ENCODE peak calls at places on chromosomes 7 and 10, in five cellular contexts. One of them, this sample, is unnamed.

GRCh38 chr10:84743483-84743882 is 415.1 kb downstream of the CCSER2 start:
- DNase-seq in H9: no peak
- DNase-seq in MM.1S: peak; percentile 12
- DNase-seq in GM23248: peak; percentile 2
- DNase-seq in neural progenitor cell: no peak
- DNase-seq in this sample: no peak

GRCh38 chr7:100892364-100893317 is 3.0 kb downstream of the ACHE start:
- DNase-seq in neural progenitor cell: no peak
- DNase-seq in H9: no peak
- DNase-seq in MM.1S: no peak
- DNase-seq in GM23248: no peak
- DNase-seq in this sample: peak; percentile 77

GRCh38 chr7:28858895-28859294 is 99.2 kb downstream of the TRIL start:
- DNase-seq in GM23248: no peak
- DNase-seq in H9: no peak
- DNase-seq in neural progenitor cell: no peak
- DNase-seq in MM.1S: no peak
- DNase-seq in this sample: no peak

GRCh38 chr7:50621206-50621605 is 56.0 kb upstream of the DDC start:
- DNase-seq in neural progenitor cell: no peak
- DNase-seq in H9: no peak
- DNase-seq in MM.1S: no peak
- DNase-seq in GM23248: no peak
- DNase-seq in this sample: no peak

GRCh38 chr10:84179059-84179710 is 5.6 kb downstream of the GPR15LG start:
- DNase-seq in MM.1S: no peak
- DNase-seq in neural progenitor cell: no peak
- DNase-seq in H9: no peak
- DNase-seq in GM23248: peak; percentile 92
- DNase-seq in this sample: no peak

GRCh38 chr10:21171197-21171935 is 274.3 kb upstream of the NEBL start:
- DNase-seq in neural progenitor cell: peak; percentile 47
- DNase-seq in GM23248: no peak
- DNase-seq in MM.1S: no peak
- DNase-seq in H9: peak; percentile 45
- DNase-seq in this sample: no peak

GRCh38 chr7:133513608-133514007 is 260.7 kb downstream of the EXOC4 start:
- DNase-seq in neural progenitor cell: no peak
- DNase-seq in GM23248: peak; percentile 56
- DNase-seq in MM.1S: no peak
- DNase-seq in H9: no peak
- DNase-seq in this sample: no peak

GRCh38 chr7:55140221-55140980 is 121.6 kb downstream of the EGFR start:
- DNase-seq in MM.1S: no peak
- DNase-seq in H9: no peak
- DNase-seq in neural progenitor cell: no peak
- DNase-seq in GM23248: peak; percentile 60
- DNase-seq in this sample: no peak

GRCh38 chr10:59833810-59834209 is 72.5 kb downstream of the CCDC6 start:
- DNase-seq in GM23248: no peak
- DNase-seq in neural progenitor cell: no peak
- DNase-seq in MM.1S: peak; percentile 31
- DNase-seq in H9: no peak
- DNase-seq in this sample: no peak

GRCh38 chr7:23018747-23019146 is 4.8 kb upstream of the HYCC1 start:
- DNase-seq in GM23248: no peak
- DNase-seq in H9: no peak
- DNase-seq in MM.1S: no peak
- DNase-seq in neural progenitor cell: peak; percentile 85
- DNase-seq in this sample: no peak

GRCh38 chr10:121187375-121187774 is 336.2 kb downstream of the WDR11 start:
- DNase-seq in H9: no peak
- DNase-seq in neural progenitor cell: no peak
- DNase-seq in MM.1S: no peak
- DNase-seq in GM23248: no peak
- DNase-seq in this sample: no peak

GRCh38 chr10:123229927-123230630 is 75.9 kb downstream of the BUB3 start:
- DNase-seq in GM23248: no peak
- DNase-seq in MM.1S: no peak
- DNase-seq in neural progenitor cell: no peak
- DNase-seq in H9: no peak
- DNase-seq in this sample: no peak

GRCh38 chr7:105408791-105409410 is 20.2 kb upstream of the SRPK2 start:
- DNase-seq in GM23248: no peak
- DNase-seq in neural progenitor cell: no peak
- DNase-seq in H9: no peak
- DNase-seq in MM.1S: no peak
- DNase-seq in this sample: no peak

GRCh38 chr7:63114371-63114985 is 884.2 kb upstream of the ZNF722 start:
- DNase-seq in GM23248: no peak
- DNase-seq in neural progenitor cell: no peak
- DNase-seq in H9: no peak
- DNase-seq in MM.1S: no peak
- DNase-seq in this sample: peak; percentile 66

GRCh38 chr7:2698581-2699288 is 10.7 kb downstream of the AMZ1 start:
- DNase-seq in GM23248: no peak
- DNase-seq in neural progenitor cell: no peak
- DNase-seq in H9: no peak
- DNase-seq in MM.1S: peak; percentile 85
- DNase-seq in this sample: no peak

GRCh38 chr7:127890726-127891125 is 140.5 kb downstream of the LRRC4 start:
- DNase-seq in GM23248: no peak
- DNase-seq in MM.1S: no peak
- DNase-seq in neural progenitor cell: no peak
- DNase-seq in H9: no peak
- DNase-seq in this sample: no peak

GRCh38 chr7:140674899-140675701 is 2.4 kb downstream of the ADCK2 start:
- DNase-seq in MM.1S: peak; percentile 29
- DNase-seq in H9: peak; percentile 48
- DNase-seq in neural progenitor cell: peak; percentile 66
- DNase-seq in GM23248: peak; percentile 74
- DNase-seq in this sample: no peak

GRCh38 chr7:91940171-91940570 is 491 bp upstream of the AKAP9 start:
- DNase-seq in neural progenitor cell: peak; percentile 71
- DNase-seq in MM.1S: peak; percentile 44
- DNase-seq in GM23248: peak; percentile 55
- DNase-seq in H9: peak; percentile 41
- DNase-seq in this sample: no peak

GRCh38 chr7:50677279-50677996 is 105.3 kb downstream of the GRB10 start:
- DNase-seq in MM.1S: no peak
- DNase-seq in neural progenitor cell: no peak
- DNase-seq in GM23248: no peak
- DNase-seq in H9: no peak
- DNase-seq in this sample: no peak

GRCh38 chr10:7666253-7667023 is at the start of gene ITIH5:
- DNase-seq in neural progenitor cell: peak; percentile 49
- DNase-seq in GM23248: peak; percentile 28
- DNase-seq in MM.1S: no peak
- DNase-seq in H9: peak; percentile 53
- DNase-seq in this sample: peak; percentile 72

GRCh38 chr7:102178410-102178809 is 108.3 kb upstream of the SH2B2 start:
- DNase-seq in H9: no peak
- DNase-seq in MM.1S: no peak
- DNase-seq in neural progenitor cell: no peak
- DNase-seq in GM23248: no peak
- DNase-seq in this sample: no peak

GRCh38 chr7:132499065-132499464 is 77.2 kb downstream of the PLXNA4 start:
- DNase-seq in GM23248: no peak
- DNase-seq in MM.1S: no peak
- DNase-seq in neural progenitor cell: no peak
- DNase-seq in H9: no peak
- DNase-seq in this sample: no peak

GRCh38 chr7:5634107-5634950 is 147.1 kb downstream of the RNF216 start:
- DNase-seq in neural progenitor cell: peak; percentile 78
- DNase-seq in MM.1S: no peak
- DNase-seq in H9: peak; percentile 87
- DNase-seq in GM23248: peak; percentile 86
- DNase-seq in this sample: peak; percentile 93

GRCh38 chr10:71222541-71223364 is 10.4 kb downstream of the UNC5B start:
- DNase-seq in H9: peak; percentile 63
- DNase-seq in MM.1S: no peak
- DNase-seq in GM23248: peak; percentile 76
- DNase-seq in neural progenitor cell: peak; percentile 76
- DNase-seq in this sample: peak; percentile 51

GRCh38 chr7:51224811-51225581 is 91.6 kb downstream of the COBL start:
- DNase-seq in H9: peak; percentile 67
- DNase-seq in neural progenitor cell: peak; percentile 56
- DNase-seq in GM23248: peak; percentile 6
- DNase-seq in MM.1S: no peak
- DNase-seq in this sample: no peak

GRCh38 chr7:44284216-44284615 is 41.2 kb downstream of the CAMK2B start:
- DNase-seq in GM23248: no peak
- DNase-seq in neural progenitor cell: no peak
- DNase-seq in H9: peak; percentile 20
- DNase-seq in MM.1S: no peak
- DNase-seq in this sample: peak; percentile 60

GRCh38 chr10:55233090-55233489 is 432.1 kb upstream of the PCDH15 start:
- DNase-seq in MM.1S: peak; percentile 30
- DNase-seq in H9: no peak
- DNase-seq in GM23248: no peak
- DNase-seq in neural progenitor cell: no peak
- DNase-seq in this sample: no peak

GRCh38 chr10:30883116-30883515 is 148.5 kb downstream of the ZNF438 start:
- DNase-seq in H9: no peak
- DNase-seq in neural progenitor cell: no peak
- DNase-seq in GM23248: no peak
- DNase-seq in MM.1S: no peak
- DNase-seq in this sample: no peak

GRCh38 chr10:122190553-122190952 is 80.5 kb upstream of the BTBD16 start:
- DNase-seq in MM.1S: no peak
- DNase-seq in H9: no peak
- DNase-seq in neural progenitor cell: no peak
- DNase-seq in GM23248: peak; percentile 17
- DNase-seq in this sample: no peak

GRCh38 chr10:122188706-122189105 is 82.4 kb upstream of the BTBD16 start:
- DNase-seq in GM23248: no peak
- DNase-seq in MM.1S: no peak
- DNase-seq in H9: no peak
- DNase-seq in neural progenitor cell: no peak
- DNase-seq in this sample: no peak

GRCh38 chr10:122189185-122189584 is 81.9 kb upstream of the BTBD16 start:
- DNase-seq in neural progenitor cell: peak; percentile 34
- DNase-seq in MM.1S: no peak
- DNase-seq in GM23248: no peak
- DNase-seq in H9: no peak
- DNase-seq in this sample: no peak

GRCh38 chr10:122192142-122192541 is 79.0 kb upstream of the BTBD16 start:
- DNase-seq in H9: peak; percentile 40
- DNase-seq in GM23248: no peak
- DNase-seq in neural progenitor cell: peak; percentile 86
- DNase-seq in MM.1S: no peak
- DNase-seq in this sample: no peak

DNA sequence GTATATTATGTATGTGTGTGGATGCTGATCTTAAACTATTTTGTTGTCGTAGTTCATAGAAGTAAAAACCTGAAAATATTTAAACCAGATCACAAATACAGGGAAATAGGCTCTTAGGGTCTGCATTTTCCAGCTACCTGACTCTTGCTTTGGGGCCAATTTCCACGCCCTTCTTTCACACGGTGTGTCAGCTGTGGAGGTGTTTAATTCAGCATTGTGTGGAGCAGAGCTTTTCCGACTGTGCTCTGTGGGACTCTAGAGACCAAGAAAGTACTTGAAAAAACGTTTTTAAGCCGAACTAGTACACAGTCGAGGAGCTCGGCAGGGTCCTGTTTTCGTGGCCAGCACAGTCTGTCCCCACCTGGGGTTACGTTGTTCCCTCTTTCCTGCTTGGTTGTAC is 80.9 kb upstream of the BTBD16 start:
- DNase-seq in neural progenitor cell: no peak
- DNase-seq in MM.1S: no peak
- DNase-seq in H9: no peak
- DNase-seq in GM23248: no peak
- DNase-seq in this sample: no peak
- H3K9ac ChIP-seq in neural progenitor cell: no peak overlapping the region
- H3K9ac ChIP-seq in MM.1S: no peak overlapping the region
- H3K9ac ChIP-seq in H9: no peak overlapping the region
- H3K9ac ChIP-seq in GM23248: no peak overlapping the region
- H3K9ac ChIP-seq in this sample: no peak overlapping the region

DNA sequence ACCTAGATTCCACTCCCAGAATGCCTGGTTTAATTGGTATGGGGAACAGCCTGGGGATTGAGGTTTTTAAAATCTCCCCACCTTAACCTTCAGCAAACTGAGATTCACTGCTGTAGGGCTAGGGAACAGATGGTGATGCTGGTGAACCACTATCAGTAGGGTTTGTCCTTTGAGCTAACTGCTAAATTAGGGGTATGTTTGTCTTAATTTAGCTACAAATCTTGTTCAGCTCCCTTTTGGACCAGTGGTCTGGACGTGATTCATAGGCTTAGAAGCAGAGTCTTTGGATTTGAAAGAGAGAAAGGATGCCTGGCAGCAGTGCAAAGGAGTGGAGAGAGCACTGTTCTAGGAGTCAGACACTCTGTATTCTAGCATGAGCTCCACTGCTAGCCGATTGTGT is 2.8 kb downstream of the HDAC9 start:
- DNase-seq in H9: no peak
- DNase-seq in GM23248: no peak
- DNase-seq in neural progenitor cell: no peak
- DNase-seq in MM.1S: no peak
- DNase-seq in this sample: no peak
- H3K9ac ChIP-seq in H9: no peak overlapping the region
- H3K9ac ChIP-seq in GM23248: no peak overlapping the region
- H3K9ac ChIP-seq in neural progenitor cell: no peak overlapping the region
- H3K9ac ChIP-seq in MM.1S: peak overlapping the region; percentile 80
- H3K9ac ChIP-seq in this sample: no peak overlapping the region

GRCh38 chr10:106027240-106027639 is 1137.3 kb downstream of the SORCS1 start:
- DNase-seq in GM23248: no peak
- DNase-seq in neural progenitor cell: no peak
- DNase-seq in MM.1S: no peak
- DNase-seq in H9: no peak
- DNase-seq in this sample: no peak

GRCh38 chr10:106025208-106025811 is 1139.2 kb downstream of the SORCS1 start:
- DNase-seq in GM23248: no peak
- DNase-seq in neural progenitor cell: no peak
- DNase-seq in MM.1S: no peak
- DNase-seq in H9: no peak
- DNase-seq in this sample: no peak

GRCh38 chr10:106023329-106023728 is 1141.2 kb downstream of the SORCS1 start:
- DNase-seq in H9: no peak
- DNase-seq in neural progenitor cell: no peak
- DNase-seq in GM23248: no peak
- DNase-seq in MM.1S: no peak
- DNase-seq in this sample: no peak
- H3K9ac ChIP-seq in H9: no peak overlapping the region
- H3K9ac ChIP-seq in neural progenitor cell: no peak overlapping the region
- H3K9ac ChIP-seq in GM23248: no peak overlapping the region
- H3K9ac ChIP-seq in MM.1S: no peak overlapping the region
- H3K9ac ChIP-seq in this sample: no peak overlapping the region

DNA sequence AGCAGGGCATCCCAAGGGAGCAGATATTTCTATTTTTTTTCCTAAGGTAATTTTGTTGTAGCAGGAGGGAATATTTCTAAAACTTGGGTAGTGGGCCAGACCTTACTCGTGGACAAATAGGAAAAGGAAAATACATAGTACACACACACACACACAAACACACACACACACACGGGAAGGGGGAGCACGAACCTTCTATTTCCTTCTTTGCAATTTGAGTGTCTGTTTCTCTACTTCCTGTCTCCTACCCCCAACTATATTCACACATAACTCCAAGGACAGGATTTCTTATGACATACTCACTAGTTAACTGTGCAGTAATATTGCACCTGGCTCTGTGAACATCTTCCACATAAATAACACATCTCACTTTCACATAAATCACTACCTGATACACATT is 4.4 kb downstream of the LDB1 start:
- DNase-seq in H9: no peak
- DNase-seq in GM23248: peak; percentile 32
- DNase-seq in neural progenitor cell: no peak
- DNase-seq in MM.1S: no peak
- DNase-seq in this sample: no peak
- H3K9ac ChIP-seq in H9: no peak overlapping the region
- H3K9ac ChIP-seq in GM23248: peak overlapping the region; percentile 85
- H3K9ac ChIP-seq in neural progenitor cell: no peak overlapping the region
- H3K9ac ChIP-seq in MM.1S: no peak overlapping the region
- H3K9ac ChIP-seq in this sample: peak overlapping the region; percentile 73

This sample was measured in kidney.